ENCODE peak calls at places on chromosomes 4 and X, in four cellular contexts. D is H1, X is HepG2, O is GM12878. L is an unnamed sample.

GRCh38 chr4:41389356-41389755 is 132.6 kb downstream of the UCHL1 start:
- DNase-seq in X (no peak), D (no peak), O (no peak), L (no peak)

GRCh38 chrX:26146024-26146423 is 7.9 kb downstream of the MAGEB18 start:
- DNase-seq in X (no peak), O (no peak), D (no peak), L (no peak)

GRCh38 chr4:7705062-7705461 is 234.6 kb downstream of the AFAP1 start:
- DNase-seq in O (no peak), D (no peak), X (peak; percentile 8), L (no peak)

GRCh38 chr4:180091710-180092109 is 2151.5 kb upstream of the TENM3 start:
- DNase-seq in D (no peak), X (no peak), O (no peak), L (no peak)

GRCh38 chr4:36716874-36717273 is 435.5 kb downstream of the DTHD1 start:
- DNase-seq in X (no peak), O (no peak), D (no peak), L (no peak)

GRCh38 chr4:5224340-5224739 is 173.1 kb downstream of the STK32B start:
- DNase-seq in O (no peak), X (no peak), D (no peak), L (no peak)

GRCh38 chr4:141637565-141637964 is 1.2 kb downstream of the IL15 start:
- DNase-seq in X (no peak), D (no peak), O (no peak), L (no peak)

GRCh38 chrX:83511208-83511607 is 3.1 kb downstream of the POU3F4 start:
- DNase-seq in O (no peak), D (no peak), X (no peak), L (no peak)

GRCh38 chr4:53119685-53120084 is 246.2 kb downstream of the SCFD2 start:
- DNase-seq in D (no peak), X (peak; percentile 40), O (no peak), L (peak; percentile 21)

GRCh38 chr4:97238956-97239698 is 904.1 kb downstream of the STPG2 start:
- DNase-seq in O (no peak), X (no peak), D (no peak), L (no peak)

GRCh38 chr4:34771632-34772031 is 1472.7 kb downstream of the ARAP2 start:
- DNase-seq in D (no peak), O (no peak), X (no peak), L (no peak)

GRCh38 chr4:124389591-124389990 is 322.9 kb downstream of the ANKRD50 start:
- DNase-seq in O (no peak), X (no peak), D (no peak), L (no peak)

GRCh38 chr4:24857996-24858395 is 54.8 kb downstream of the CCDC149 start:
- DNase-seq in O (no peak), X (no peak), D (no peak), L (no peak)

GRCh38 chrX:107542500-107542899 is 85.8 kb upstream of the PRPS1 start:
- DNase-seq in D (no peak), X (peak; percentile 34), O (no peak), L (peak; percentile 40)

DNA sequence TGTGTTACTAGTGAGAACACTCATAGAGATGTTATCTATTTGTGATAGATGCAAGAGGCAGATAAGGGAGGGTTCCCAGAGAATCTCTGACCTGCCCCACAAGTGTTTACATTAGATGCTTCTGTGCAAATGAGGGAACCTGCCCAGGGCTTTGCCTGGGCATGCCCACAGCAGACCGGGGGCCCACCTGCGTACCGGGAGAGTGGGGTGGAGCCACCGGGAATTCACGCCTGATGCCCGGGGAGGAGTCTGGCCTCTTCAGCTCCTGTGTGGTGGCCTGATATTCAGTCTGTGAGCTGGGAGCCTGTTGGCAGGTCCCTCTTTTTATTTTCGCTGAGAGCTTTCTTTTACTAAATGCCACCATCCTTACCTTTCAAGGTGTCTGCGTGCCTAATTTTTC is 155.7 kb downstream of the SNCA start:
- DNase-seq in X (peak; percentile 82), O (no peak), D (peak; percentile 53), L (no peak)
- TF ChIP-seq SUZ12 in X (no peak), O (no peak), D (no peak), L (no peak)

GRCh38 chr4:38320833-38321232 is 343.2 kb upstream of the KLF3 start:
- DNase-seq in X (no peak), D (no peak), O (no peak), L (no peak)
- TF ChIP-seq SP1 in X (no peak), D (no peak), O (no peak), L (no peak)

GRCh38 chr4:134043266-134043665 is 158.3 kb downstream of the PABPC4L start:
- DNase-seq in D (no peak), X (no peak), O (no peak), L (no peak)
- TF ChIP-seq SUZ12 in D (no peak), X (no peak), O (no peak), L (no peak)

DNA sequence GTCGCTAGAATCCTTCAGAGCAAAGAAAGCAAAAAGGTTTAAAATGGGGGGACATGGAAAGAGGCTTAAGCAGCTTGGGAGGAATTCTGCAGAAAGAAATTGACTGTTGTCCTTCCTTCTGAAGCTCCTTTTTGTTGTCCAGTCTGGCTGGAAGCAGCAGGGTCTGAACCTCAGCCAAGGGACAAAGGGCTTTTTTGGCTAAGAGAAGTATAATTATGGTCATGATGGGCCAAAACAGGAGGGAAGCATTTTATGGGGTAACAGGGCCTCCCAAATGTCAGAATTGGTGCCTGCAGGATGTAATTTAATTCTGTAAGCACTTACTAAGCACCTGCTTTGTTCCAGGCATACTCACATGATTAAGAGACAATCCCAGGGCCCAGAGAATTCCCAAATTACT is 74.2 kb upstream of the CPEB2 start:
- DNase-seq in X (no peak), O (no peak), D (no peak), L (no peak)
- TF ChIP-seq SP1 in X (no peak), O (no peak), D (no peak), L (no peak)

GRCh38 chr4:127783026-127783769 is 1.1 kb downstream of the HSPA4L start:
- DNase-seq in D (no peak), X (peak; percentile 77), O (no peak), L (peak; percentile 59)
- TF ChIP-seq SUZ12 in D (no peak), X (no peak), O (no peak), L (no peak)

GRCh38 chr4:145418739-145419138 is 62.9 kb upstream of the SMAD1 start:
- DNase-seq in O (no peak), X (no peak), D (no peak), L (no peak)
- TF ChIP-seq SP1 in O (no peak), X (no peak), D (no peak), L (no peak)

GRCh38 chrX:14897042-14897441 is 23.8 kb downstream of the MOSPD2 start:
- DNase-seq in O (no peak), X (no peak), D (no peak), L (no peak)

GRCh38 chrX:14896273-14896672 is 23.1 kb downstream of the MOSPD2 start:
- DNase-seq in X (no peak), D (no peak), O (no peak), L (no peak)

GRCh38 chrX:14903891-14904290 is 30.7 kb downstream of the MOSPD2 start:
- DNase-seq in O (no peak), X (no peak), D (no peak), L (no peak)

GRCh38 chrX:14902536-14902935 is 29.3 kb downstream of the MOSPD2 start:
- DNase-seq in O (no peak), D (no peak), X (no peak), L (no peak)

GRCh38 chrX:14899607-14900006 is 26.4 kb downstream of the MOSPD2 start:
- DNase-seq in D (no peak), X (no peak), O (no peak), L (no peak)
- TF ChIP-seq SUZ12 in D (no peak), X (no peak), O (no peak), L (no peak)

DNA sequence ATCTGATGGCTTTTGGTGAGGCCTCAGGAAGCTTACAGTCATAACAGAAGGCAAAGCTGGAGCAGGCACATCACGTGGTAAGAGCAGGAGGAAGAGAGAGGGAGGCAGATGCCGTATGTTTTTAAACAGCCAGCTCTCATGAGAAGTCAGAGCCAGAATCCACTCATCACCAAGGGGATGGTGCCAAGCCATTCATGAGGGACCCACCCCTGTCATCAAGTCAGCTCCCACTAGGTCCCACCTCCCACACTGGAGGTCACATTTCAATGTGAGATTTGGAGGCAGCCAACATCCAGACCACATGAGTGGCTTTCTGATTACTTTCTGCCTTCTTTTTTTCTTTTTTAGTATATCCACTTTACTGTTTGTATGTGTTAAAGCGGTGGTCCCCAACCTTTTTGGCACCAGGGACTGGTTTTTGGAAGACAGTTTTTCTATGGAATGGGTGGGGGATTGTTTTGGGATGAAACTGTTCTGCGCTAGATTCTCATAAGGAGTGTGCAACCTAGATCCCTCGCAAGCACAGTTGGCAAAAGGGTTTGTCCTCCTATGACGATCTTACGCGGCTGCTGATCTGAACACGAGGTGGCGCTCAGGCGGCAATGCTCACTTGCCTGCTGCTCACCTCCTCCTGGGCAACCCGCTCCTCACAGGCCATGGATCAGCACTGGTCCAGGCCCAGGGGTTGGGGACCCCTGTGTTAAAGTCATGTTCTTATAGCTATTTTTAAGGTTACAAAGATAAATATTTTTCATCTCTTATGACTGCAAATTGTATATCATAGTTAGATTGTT is 61.7 kb downstream of the SLIT2 start:
- DNase-seq in X (peak; percentile 21), O (peak; percentile 1), D (peak; percentile 53), L (no peak)
- TF ChIP-seq SP1 in X (no peak), O (no peak), D (no peak), L (no peak)

GRCh38 chr4:61619528-61619927 is 419.4 kb downstream of the ADGRL3 start:
- DNase-seq in O (no peak), D (no peak), X (no peak), L (peak; percentile 39)

DNA sequence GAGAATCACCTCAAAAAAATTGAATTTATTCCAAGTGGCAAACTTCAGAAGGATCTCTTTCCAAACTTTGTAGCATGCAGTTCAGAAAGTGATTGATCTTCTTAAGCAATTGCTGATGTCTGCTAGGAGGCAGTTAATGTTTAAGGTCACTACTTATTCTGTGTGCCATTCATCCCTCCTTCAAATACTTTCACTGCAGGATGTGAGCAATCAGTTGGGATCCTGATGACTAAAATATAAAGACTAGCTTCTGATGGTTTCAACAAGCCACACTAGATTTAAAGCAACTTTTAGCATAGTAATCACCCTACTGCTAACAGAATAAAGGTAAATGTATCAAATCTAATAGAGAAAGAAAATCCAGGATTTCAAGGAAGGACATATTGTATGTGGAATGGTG is 414.1 kb downstream of the ADGRL3 start:
- DNase-seq in D (no peak), X (no peak), O (no peak), L (no peak)
- TF ChIP-seq SUZ12 in D (no peak), X (no peak), O (no peak), L (no peak)

GRCh38 chrX:11619426-11619825 is 46.3 kb downstream of the ARHGAP6 start:
- DNase-seq in X (no peak), D (no peak), O (no peak), L (no peak)
- TF ChIP-seq SP1 in X (no peak), D (no peak), O (no peak), L (no peak)